ENCODE peak calls at places on chromosome 6, in four cellular contexts. L, W, V and J are unnamed samples.

GRCh38 chr6:163814494-163815364 is 400.2 kb downstream of the QKI start:
- DNase-seq in L (no peak), W (peak), V (no peak), J (peak)

GRCh38 chr6:42337985-42338572 is 113.6 kb downstream of the TRERF1 start:
- DNase-seq in W (no peak), L (no peak), V (no peak), J (no peak)

GRCh38 chr6:30319146-30319835 is 7.4 kb upstream of the TRIM39 start:
- DNase-seq in V (no peak), W (peak), L (no peak), J (peak)

GRCh38 chr6:119443993-119444641 is 94.6 kb upstream of the MAN1A1 start:
- DNase-seq in W (peak), L (no peak), V (no peak), J (peak)

GRCh38 chr6:116292553-116292952 is 12.8 kb upstream of the TSPYL1 start:
- DNase-seq in V (no peak), L (no peak), W (no peak), J (no peak)

GRCh38 chr6:35287671-35288396 is 9.8 kb upstream of the DEF6 start:
- DNase-seq in W (peak), V (no peak), L (no peak), J (no peak)

GRCh38 chr6:19433101-19433500 is 404.1 kb upstream of the ID4 start:
- DNase-seq in V (no peak), L (no peak), W (no peak), J (no peak)

GRCh38 chr6:89443658-89444057 is 10.7 kb downstream of the ANKRD6 start:
- DNase-seq in L (no peak), W (no peak), V (no peak), J (no peak)

GRCh38 chr6:84618046-84618752 is 146.2 kb downstream of the TBX18 start:
- DNase-seq in L (no peak), V (no peak), W (peak), J (peak)

GRCh38 chr6:2111162-2111677 is 134.2 kb downstream of the GMDS start:
- DNase-seq in V (no peak), L (peak), W (peak), J (peak)
- H3K9ac ChIP-seq in V (no peak), L (no peak), W (no peak), J (peak)

DNA sequence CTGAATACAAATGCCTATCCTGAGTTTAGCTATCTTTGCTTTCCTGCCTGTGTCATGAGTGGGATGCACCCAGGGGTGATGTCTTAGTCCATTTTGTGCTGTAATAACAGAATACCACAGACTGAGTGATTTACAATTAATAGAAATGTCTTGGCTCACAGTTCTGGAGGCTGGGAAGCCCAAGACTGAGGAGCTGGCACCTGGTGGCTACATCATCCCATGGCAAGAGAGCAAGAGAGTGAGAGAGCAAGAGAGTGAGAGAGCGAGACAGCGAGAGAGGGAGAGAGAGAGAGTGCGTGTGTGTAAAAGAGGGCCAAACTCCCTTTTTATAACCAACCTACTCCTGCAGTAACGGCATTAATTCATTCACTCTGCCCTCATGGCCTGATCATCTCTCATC is 76.8 kb downstream of the PRDM1 start:
- DNase-seq in V (no peak), W (peak), L (no peak), J (no peak)
- H3K9ac ChIP-seq in V (no peak), W (no peak), L (no peak), J (peak)

GRCh38 chr6:12327391-12327790 is 37.2 kb downstream of the EDN1 start:
- DNase-seq in W (peak), V (no peak), L (no peak), J (no peak)
- H3K9ac ChIP-seq in W (no peak), V (no peak), L (no peak), J (no peak)

DNA sequence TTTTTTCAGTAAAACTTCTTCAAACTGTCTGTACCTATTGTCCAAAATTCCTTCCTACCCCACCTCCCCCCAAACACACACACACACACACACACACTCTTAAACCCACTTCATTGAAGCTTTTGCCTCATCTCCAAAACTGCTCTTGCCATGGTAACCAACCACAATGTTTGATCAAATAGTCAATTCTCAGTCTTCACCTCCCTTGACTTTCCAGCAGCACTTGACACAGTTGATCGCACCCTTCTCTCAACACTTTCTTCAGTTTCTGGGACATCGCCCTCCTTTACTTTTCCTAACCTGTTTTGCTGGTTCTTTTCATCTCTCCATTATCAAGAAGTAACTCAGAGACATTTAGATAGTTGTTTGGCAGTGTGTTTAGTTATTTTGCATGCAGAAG is 71.5 kb upstream of the COL21A1 start:
- DNase-seq in V (no peak), L (no peak), W (no peak), J (no peak)
- H3K9ac ChIP-seq in V (no peak), L (no peak), W (no peak), J (no peak)

DNA sequence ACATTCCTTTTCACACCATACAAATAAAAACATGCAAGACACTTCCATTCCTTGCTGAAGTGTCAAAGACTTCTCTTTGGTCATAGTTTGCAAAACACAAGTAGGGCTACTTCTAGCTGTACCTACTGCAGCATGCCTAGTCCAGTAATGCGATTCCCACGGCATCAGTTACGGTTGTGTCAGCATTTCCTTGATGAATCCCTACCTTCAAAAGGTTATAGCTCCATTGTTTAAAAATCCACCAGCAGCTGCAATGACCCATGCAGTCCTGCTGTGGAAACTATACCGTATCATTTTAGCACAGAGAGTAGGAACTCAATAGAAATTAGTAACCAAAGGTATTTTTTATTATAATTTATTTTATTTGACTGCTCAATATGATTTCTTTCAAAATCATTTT is 1371.5 kb downstream of the EPHA7 start:
- DNase-seq in V (peak), L (no peak), W (no peak), J (no peak)
- H3K9ac ChIP-seq in V (no peak), L (no peak), W (no peak), J (no peak)